ENCODE peak calls at places on chromosome 16, in seven cellular contexts. Q is dermis blood vessel endothelial cell; G is keratinocyte; L is effector memory CD8-positive, alpha-beta T cell; O is mesenteric fat pad; J is EL; V is HTR-8/SVneo. S is an unnamed sample.
A peak's percentile ranks its signal among the peaks of the same experiment; 100 is the strongest.

GRCh38 chr16:57284206-57284951 is at the start of gene PLLP:
- DNase-seq in Q (peak; percentile 54), G (no peak), L (peak; percentile 27), O (no peak), J (peak; percentile 49), V (peak; percentile 68), S (no peak)

GRCh38 chr16:71436473-71436872 is 5.4 kb downstream of the TLE7 start:
- DNase-seq in Q (no peak), G (no peak), L (no peak), O (no peak), J (no peak), V (no peak), S (no peak)

GRCh38 chr16:83705856-83706255 is 101.9 kb upstream of the HSBP1 start:
- DNase-seq in Q (no peak), G (no peak), L (no peak), O (no peak), J (peak; percentile 91), V (no peak), S (no peak)

GRCh38 chr16:66064811-66065530 is 301.5 kb upstream of the CDH5 start:
- DNase-seq in Q (no peak), G (no peak), L (no peak), O (no peak), J (no peak), V (no peak), S (no peak)

GRCh38 chr16:7547736-7548135 is 215.1 kb downstream of the RBFOX1 start:
- DNase-seq in Q (no peak), G (no peak), L (no peak), O (no peak), J (no peak), V (no peak), S (no peak)

GRCh38 chr16:987846-988245 is 6.3 kb downstream of the SOX8 start:
- DNase-seq in Q (no peak), G (no peak), L (no peak), O (no peak), J (no peak), V (no peak), S (no peak)

GRCh38 chr16:54946909-54947308 is 16.2 kb downstream of the IRX5 start:
- DNase-seq in Q (no peak), G (no peak), L (no peak), O (no peak), J (no peak), V (no peak), S (no peak)

GRCh38 chr16:10356870-10357842 is 28.7 kb upstream of the ATF7IP2 start:
- DNase-seq in Q (no peak), G (no peak), L (no peak), O (peak; percentile 51), J (no peak), V (no peak), S (no peak)

GRCh38 chr16:17304124-17304813 is 166.5 kb downstream of the XYLT1 start:
- DNase-seq in Q (no peak), G (no peak), L (no peak), O (no peak), J (no peak), V (no peak), S (no peak)

GRCh38 chr16:60419859-60420258 is 1616.4 kb downstream of the CDH8 start:
- DNase-seq in Q (no peak), G (no peak), L (no peak), O (no peak), J (no peak), V (no peak), S (no peak)

GRCh38 chr16:12095275-12096161 is 119.0 kb downstream of the SNX29 start:
- DNase-seq in Q (peak; percentile 79), G (no peak), L (peak; percentile 55), O (peak; percentile 87), J (peak; percentile 61), V (peak; percentile 57), S (no peak)

GRCh38 chr16:70151391-70151790 is 22.2 kb upstream of the CLEC18C start:
- DNase-seq in Q (no peak), G (no peak), L (no peak), O (peak; percentile 90), J (no peak), V (peak; percentile 21), S (no peak)

GRCh38 chr16:78292726-78293380 is 193.4 kb downstream of the WWOX start:
- DNase-seq in Q (no peak), G (no peak), L (no peak), O (no peak), J (no peak), V (no peak), S (peak; percentile 41)

GRCh38 chr16:9092963-9093477 is 1.6 kb downstream of the HAPSTR1 start:
- DNase-seq in Q (peak; percentile 33), G (no peak), L (peak; percentile 18), O (no peak), J (no peak), V (no peak), S (no peak)

GRCh38 chr16:50530277-50531236 is 17.6 kb upstream of the NKD1 start:
- DNase-seq in Q (no peak), G (no peak), L (no peak), O (no peak), J (no peak), V (no peak), S (no peak)

GRCh38 chr16:12130691-12131302 is 154.3 kb downstream of the SNX29 start:
- DNase-seq in Q (no peak), G (no peak), L (no peak), O (no peak), J (no peak), V (no peak), S (no peak)

GRCh38 chr16:86880316-86881117 is 302.2 kb downstream of the FOXL1 start:
- DNase-seq in Q (no peak), G (no peak), L (no peak), O (no peak), J (no peak), V (no peak), S (no peak)

GRCh38 chr16:83808573-83809014 is 816 bp downstream of the HSBP1 start:
- DNase-seq in Q (peak; percentile 5), G (no peak), L (no peak), O (no peak), J (no peak), V (no peak), S (no peak)

GRCh38 chr16:1706386-1707192 is 594 bp downstream of the MAPK8IP3 start:
- DNase-seq in Q (peak; percentile 52), G (no peak), L (peak; percentile 38), O (no peak), J (peak; percentile 29), V (no peak), S (no peak)

GRCh38 chr16:89918453-89919347 is at the start of gene MC1R:
- DNase-seq in Q (peak; percentile 58), G (no peak), L (no peak), O (no peak), J (peak; percentile 53), V (no peak), S (no peak)

GRCh38 chr16:85029413-85029794 is 1.8 kb downstream of the KIAA0513 start:
- DNase-seq in Q (peak; percentile 29), G (no peak), L (peak; percentile 50), O (no peak), J (peak; percentile 78), V (peak; percentile 65), S (no peak)

GRCh38 chr16:85195884-85196816 is 83.9 kb upstream of the CIBAR2 start:
- DNase-seq in Q (no peak), G (no peak), L (no peak), O (no peak), J (no peak), V (no peak), S (no peak)

GRCh38 chr16:2734844-2735243 is 14.8 kb upstream of the PRSS27 start:
- DNase-seq in Q (no peak), G (no peak), L (no peak), O (no peak), J (no peak), V (no peak), S (no peak)

GRCh38 chr16:27177031-27177774 is 26.1 kb upstream of the KDM8 start:
- DNase-seq in Q (peak; percentile 67), G (no peak), L (no peak), O (no peak), J (peak; percentile 82), V (peak; percentile 51), S (no peak)

GRCh38 chr16:12340151-12340733 is 363.7 kb downstream of the SNX29 start:
- DNase-seq in Q (peak; percentile 82), G (no peak), L (no peak), O (no peak), J (peak; percentile 72), V (no peak), S (no peak)

GRCh38 chr16:89921699-89922476 is 1.3 kb upstream of the TUBB3 start:
- DNase-seq in Q (peak; percentile 95), G (peak; percentile 79), L (no peak), O (peak; percentile 94), J (peak; percentile 97), V (peak; percentile 93), S (peak; percentile 92)

GRCh38 chr16:70267516-70267915 is 15.8 kb upstream of the EXOSC6 start:
- DNase-seq in Q (peak; percentile 87), G (no peak), L (no peak), O (no peak), J (peak; percentile 53), V (peak; percentile 67), S (no peak)

GRCh38 chr16:23403547-23403946 is 49.4 kb downstream of the COG7 start:
- DNase-seq in Q (no peak), G (no peak), L (no peak), O (no peak), J (no peak), V (no peak), S (no peak)

GRCh38 chr16:48546774-48547173 is 63.2 kb downstream of the N4BP1 start:
- DNase-seq in Q (no peak), G (no peak), L (no peak), O (no peak), J (no peak), V (no peak), S (no peak)

GRCh38 chr16:84357191-84357651 is 11.1 kb upstream of the ATP2C2 start:
- DNase-seq in Q (no peak), G (no peak), L (no peak), O (no peak), J (peak; percentile 56), V (peak; percentile 67), S (no peak)

S was measured in retinal pigment epithelial cell.